ENCODE peak calls at places on chromosomes 13 and 19, in four cellular contexts. F is endothelial cell of umbilical vein, V is GM12878, R is K562. A is an unnamed sample.

GRCh38 chr13:46265292-46265691 is 53.6 kb downstream of the LRRC63 start:
- DNase-seq in F (no peak), V (no peak), R (no peak), A (no peak)

GRCh38 chr13:40644838-40645620 is 21.4 kb downstream of the FOXO1 start:
- DNase-seq in F (no peak), V (no peak), R (no peak), A (no peak)

GRCh38 chr13:45296259-45296658 is 44.7 kb downstream of the TPT1 start:
- DNase-seq in F (peak; percentile 34), V (no peak), R (no peak), A (peak; percentile 37)

GRCh38 chr13:50999641-51000040 is 90.0 kb downstream of the RNASEH2B start:
- DNase-seq in F (no peak), V (no peak), R (no peak), A (no peak)

GRCh38 chr13:37442996-37443395 is 155.6 kb downstream of the POSTN start:
- DNase-seq in F (no peak), V (no peak), R (no peak), A (no peak)

GRCh38 chr19:3367572-3368440 is 1.4 kb downstream of the NFIC start:
- DNase-seq in F (no peak), V (no peak), R (no peak), A (no peak)

GRCh38 chr19:8571006-8571411 is 6.2 kb downstream of the MYO1F start:
- DNase-seq in F (no peak), V (no peak), R (no peak), A (peak; percentile 68)

GRCh38 chr13:80778302-80778701 is 437.4 kb upstream of the SPRY2 start:
- DNase-seq in F (no peak), V (no peak), R (no peak), A (no peak)

GRCh38 chr19:1214862-1215731 is 9.5 kb downstream of the STK11 start:
- DNase-seq in F (no peak), V (no peak), R (no peak), A (no peak)

GRCh38 chr13:27635256-27635655 is 13.6 kb downstream of the POLR1D start:
- DNase-seq in F (no peak), V (no peak), R (no peak), A (no peak)

GRCh38 chr19:4606921-4607678 is 32.2 kb upstream of the TNFAIP8L1 start:
- DNase-seq in F (peak; percentile 22), V (no peak), R (peak; percentile 55), A (no peak)

GRCh38 chr19:7427944-7428343 is 60.9 kb downstream of the PEX11G start:
- DNase-seq in F (no peak), V (no peak), R (no peak), A (peak; percentile 72)

GRCh38 chr19:5113101-5113557 is 144.2 kb downstream of the KDM4B start:
- DNase-seq in F (no peak), V (no peak), R (no peak), A (peak; percentile 64)

GRCh38 chr13:110137677-110138008 is 169.3 kb downstream of the COL4A1 start:
- DNase-seq in F (no peak), V (no peak), R (peak; percentile 16), A (no peak)

GRCh38 chr13:24002206-24002815 is 105.0 kb upstream of the C1QTNF9B start:
- DNase-seq in F (no peak), V (no peak), R (no peak), A (no peak)

GRCh38 chr13:97076898-97077297 is 82.6 kb upstream of the OXGR1 start:
- DNase-seq in F (peak; percentile 14), V (no peak), R (no peak), A (no peak)

GRCh38 chr13:59842507-59842906 is 321.2 kb downstream of the DIAPH3 start:
- DNase-seq in F (peak; percentile 17), V (no peak), R (no peak), A (peak; percentile 35)

GRCh38 chr13:25034173-25034572 is 61.8 kb upstream of the PABPC3 start:
- DNase-seq in F (no peak), V (no peak), R (no peak), A (no peak)

GRCh38 chr19:5914946-5915781 is 1.1 kb downstream of the CAPS start:
- DNase-seq in F (no peak), V (no peak), R (no peak), A (no peak)

GRCh38 chr13:112622375-112622774 is 34.4 kb upstream of the TUBGCP3 start:
- DNase-seq in F (no peak), V (no peak), R (no peak), A (no peak)

GRCh38 chr13:33676700-33677048 is 141.3 kb upstream of the RFC3 start:
- DNase-seq in F (peak; percentile 39), V (no peak), R (no peak), A (peak; percentile 21)

GRCh38 chr19:49749055-49749716 is 13.9 kb downstream of the TSKS start:
- DNase-seq in F (peak; percentile 36), V (no peak), R (no peak), A (peak; percentile 37)

GRCh38 chr13:79295906-79296564 is 110.0 kb downstream of the RBM26 start:
- DNase-seq in F (peak; percentile 22), V (no peak), R (no peak), A (peak; percentile 11)

DNA sequence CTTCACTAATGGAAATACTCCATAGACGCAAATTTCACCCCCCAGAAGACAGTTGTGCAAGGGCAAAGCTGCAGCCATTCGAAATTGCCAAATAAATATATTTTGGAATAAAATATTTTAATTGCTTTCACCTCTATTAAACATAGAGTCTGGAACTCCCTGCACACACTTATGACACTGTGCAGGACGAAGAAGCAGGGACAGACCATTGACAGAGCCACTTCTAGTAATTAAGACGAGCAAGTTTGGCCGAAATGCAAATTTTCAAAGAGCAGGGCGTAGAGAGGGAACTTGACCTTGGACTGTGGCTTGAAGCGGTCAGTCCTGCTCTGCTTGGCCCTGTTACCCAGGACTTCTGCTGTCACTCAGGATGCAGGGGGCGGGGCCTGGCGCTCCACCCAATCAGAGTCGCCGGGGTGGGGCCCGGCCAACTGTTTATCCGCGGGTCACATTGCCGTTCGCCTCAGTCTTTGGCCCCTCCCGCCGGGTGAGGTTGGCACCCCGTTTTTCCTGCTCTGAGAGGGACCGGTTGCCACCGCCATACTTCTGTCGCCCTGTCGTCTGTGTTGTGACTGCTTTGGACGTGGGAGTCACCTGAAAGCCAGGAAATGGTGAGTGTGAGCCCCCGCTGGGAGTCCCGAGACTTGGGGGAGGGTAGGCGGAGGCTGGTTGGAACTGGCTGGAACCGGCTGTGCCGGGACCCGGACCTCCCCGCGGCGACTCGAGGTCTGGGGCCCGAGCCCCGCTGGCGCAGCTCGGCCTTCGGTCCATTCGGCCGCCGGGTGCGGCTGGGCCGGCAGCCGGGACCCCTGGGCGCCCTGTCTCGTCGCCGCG is at the start of gene ZNF844:
- DNase-seq in F (peak; percentile 77), V (peak; percentile 48), R (peak; percentile 81), A (peak; percentile 81)
- TF ChIP-seq FOS in F (no peak), V (no peak), R (peak; percentile 7), A (no peak)

GRCh38 chr19:31149306-31149975 is 199.8 kb downstream of the TSHZ3 start:
- DNase-seq in F (no peak), V (no peak), R (no peak), A (peak; percentile 8)

GRCh38 chr19:31152906-31153305 is 196.3 kb downstream of the TSHZ3 start:
- DNase-seq in F (no peak), V (no peak), R (no peak), A (peak; percentile 38)

GRCh38 chr19:31148671-31149070 is 200.6 kb downstream of the TSHZ3 start:
- DNase-seq in F (no peak), V (no peak), R (no peak), A (no peak)

DNA sequence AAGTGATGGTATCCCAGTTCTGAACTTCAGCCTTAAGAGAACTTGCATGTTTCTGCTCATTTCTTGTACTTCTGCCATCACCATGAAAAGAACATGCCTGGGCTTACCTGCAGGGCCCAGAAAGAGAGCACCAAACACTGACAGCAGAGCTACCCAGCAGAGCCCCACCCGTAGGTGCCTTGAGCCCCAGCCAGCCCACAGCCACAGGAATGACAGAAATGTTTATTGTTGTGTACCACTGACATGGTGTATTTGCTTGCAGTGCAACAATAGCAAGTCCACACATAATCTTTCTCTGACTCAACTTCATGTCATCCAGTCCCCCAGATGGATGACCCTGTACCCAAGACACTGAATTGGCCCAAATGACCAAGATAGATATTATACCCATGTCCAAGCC is 195.2 kb downstream of the TSHZ3 start:
- DNase-seq in F (no peak), V (no peak), R (no peak), A (peak; percentile 4)
- TF ChIP-seq FOS in F (no peak), V (no peak), R (no peak), A (no peak)

DNA sequence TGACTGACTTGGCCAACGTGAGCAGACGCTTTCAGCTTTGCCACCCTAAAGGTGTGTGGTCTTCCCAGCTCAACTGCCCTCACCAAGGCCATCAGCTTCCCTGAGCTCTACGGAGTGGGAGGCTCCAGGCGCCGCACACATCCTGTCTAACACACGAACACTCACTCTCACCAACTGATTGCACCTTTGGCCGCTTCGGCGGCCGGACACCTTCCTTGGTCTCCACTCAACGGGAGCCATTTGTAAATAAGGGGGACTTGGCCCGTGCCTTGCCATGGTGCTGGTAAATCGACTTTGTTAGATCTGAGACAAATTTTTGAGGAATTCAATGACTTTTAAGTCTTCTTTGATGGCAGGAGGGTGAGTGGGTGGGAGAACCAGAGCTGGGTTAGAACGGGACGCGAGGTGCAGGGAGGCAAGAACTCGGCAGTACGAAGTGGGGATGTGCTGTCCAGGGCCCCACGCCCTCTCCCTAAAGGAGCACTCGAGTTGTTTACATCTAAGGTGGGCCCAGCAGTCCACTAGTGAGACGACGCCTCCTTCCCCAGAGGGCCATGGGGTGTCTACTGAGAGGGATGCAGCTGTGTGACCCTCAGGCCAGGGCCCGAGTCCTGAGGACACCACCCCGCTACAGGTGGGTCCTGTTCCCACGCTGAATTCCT is 4.4 kb downstream of the C13orf46 start:
- DNase-seq in F (no peak), V (no peak), R (no peak), A (no peak)
- TF ChIP-seq FOS in F (no peak), V (no peak), R (no peak), A (no peak)

DNA sequence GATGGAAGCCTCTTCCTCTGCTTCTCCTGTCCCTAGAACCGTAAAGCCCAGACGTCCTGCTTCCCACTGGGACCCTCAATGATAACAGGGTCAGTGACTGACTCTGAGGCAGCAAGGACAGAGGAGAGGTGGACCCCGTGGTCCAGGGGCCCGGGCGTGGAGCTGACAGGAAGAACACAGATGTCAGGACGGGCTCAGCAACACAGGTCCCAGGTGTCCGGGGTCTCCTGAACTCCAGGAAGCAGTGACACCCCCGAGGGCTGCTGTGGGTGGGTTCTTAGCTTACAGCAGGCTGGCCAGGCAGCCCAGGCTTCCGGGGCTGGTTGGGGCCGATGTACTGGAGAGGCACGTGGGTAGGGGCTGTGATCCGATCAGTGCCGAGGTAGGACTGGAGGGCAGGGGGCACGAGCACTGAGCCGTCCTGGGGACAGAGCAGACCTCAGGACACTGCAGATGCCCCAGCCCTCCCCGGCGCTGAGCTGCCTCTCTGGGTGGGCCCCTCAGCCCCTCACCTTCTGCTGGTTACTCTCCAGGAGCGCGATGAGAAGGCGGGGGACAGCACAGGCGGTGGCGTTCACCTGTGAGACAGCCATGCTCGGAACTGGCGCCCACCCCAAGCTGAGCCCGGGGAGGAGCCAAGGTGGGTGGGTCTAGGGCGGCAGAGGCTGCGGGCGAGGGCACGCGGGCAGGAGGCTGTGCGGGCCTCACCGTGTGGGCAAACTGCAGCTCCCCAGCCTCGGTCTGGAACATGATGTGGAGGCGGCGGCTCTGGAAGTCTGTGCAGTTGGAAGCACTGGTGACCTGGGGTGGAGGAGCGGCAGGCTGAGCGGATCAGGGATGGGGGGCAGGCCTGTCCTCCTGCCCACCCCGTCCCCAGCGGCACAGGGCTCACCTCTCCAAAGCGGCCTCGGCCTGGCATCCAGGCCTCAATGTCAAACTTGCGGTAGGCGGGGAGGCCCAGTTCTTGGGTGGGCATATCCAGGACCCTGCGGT is 3.6 kb upstream of the CCER2 start:
- DNase-seq in F (no peak), V (no peak), R (no peak), A (no peak)
- TF ChIP-seq FOS in F (no peak), V (no peak), R (no peak), A (no peak)

GRCh38 chr13:29763426-29764180 is 86.8 kb downstream of the UBL3 start:
- DNase-seq in F (no peak), V (no peak), R (no peak), A (no peak)
- TF ChIP-seq FOS in F (no peak), V (no peak), R (no peak), A (no peak)

GRCh38 chr13:72953391-72953960 is 105.3 kb upstream of the KLF5 start:
- DNase-seq in F (no peak), V (no peak), R (no peak), A (no peak)
- TF ChIP-seq FOS in F (no peak), V (no peak), R (no peak), A (no peak)

A was measured in IMR-90.